ENCODE peak calls at places on chromosomes 2 and 18, in six cellular contexts. Q, F, Z, L, I and N are unnamed samples.

GRCh38 chr18:49861659-49862058 is 48.3 kb upstream of the ACAA2 start:
- ATAC-seq in Q (no peak), F (no peak), Z (no peak), L (no peak), I (no peak), N (no peak)

GRCh38 chr2:238632181-238633060 is 205.7 kb downstream of the ASB1 start:
- ATAC-seq in Q (no peak), F (no peak), Z (no peak), L (no peak), I (peak), N (no peak)

GRCh38 chr2:38265461-38265860 is 111.6 kb downstream of the ATL2 start:
- ATAC-seq in Q (no peak), F (no peak), Z (no peak), L (no peak), I (no peak), N (no peak)

GRCh38 chr2:182426082-182426914 is 538 bp downstream of the PDE1A start:
- ATAC-seq in Q (no peak), F (no peak), Z (no peak), L (peak), I (peak), N (peak)

GRCh38 chr2:164655750-164656149 is 34.5 kb upstream of the GRB14 start:
- ATAC-seq in Q (no peak), F (no peak), Z (peak), L (no peak), I (no peak), N (no peak)

GRCh38 chr2:119252186-119253113 is 28.8 kb downstream of the STEAP3 start:
- ATAC-seq in Q (no peak), F (no peak), Z (peak), L (no peak), I (no peak), N (no peak)

GRCh38 chr18:63286926-63287325 is 32.6 kb downstream of the BCL2 start:
- ATAC-seq in Q (no peak), F (peak), Z (no peak), L (no peak), I (no peak), N (no peak)

GRCh38 chr2:231970461-231970860 is 8.9 kb downstream of the DIS3L2 start:
- ATAC-seq in Q (no peak), F (no peak), Z (no peak), L (no peak), I (no peak), N (no peak)

GRCh38 chr2:160224060-160224459 is 24.0 kb upstream of the ITGB6 start:
- ATAC-seq in Q (peak), F (peak), Z (peak), L (no peak), I (peak), N (no peak)

GRCh38 chr2:235669269-235669831 is 175.5 kb downstream of the AGAP1 start:
- ATAC-seq in Q (peak), F (no peak), Z (peak), L (peak), I (peak), N (peak)

GRCh38 chr2:43058761-43059160 is 167.6 kb downstream of the ZFP36L2 start:
- ATAC-seq in Q (no peak), F (no peak), Z (no peak), L (no peak), I (no peak), N (no peak)

GRCh38 chr2:219060821-219061791 is at the start of gene IHH:
- ATAC-seq in Q (no peak), F (no peak), Z (peak), L (peak), I (peak), N (no peak)

GRCh38 chr2:39697480-39697879 is 31.8 kb downstream of the TMEM178A start:
- ATAC-seq in Q (no peak), F (no peak), Z (no peak), L (no peak), I (peak), N (peak)

GRCh38 chr2:150532883-150533282 is 45.4 kb upstream of the RND3 start:
- ATAC-seq in Q (no peak), F (no peak), Z (no peak), L (no peak), I (no peak), N (no peak)

GRCh38 chr2:37610638-37611289 is 60.7 kb downstream of the CDC42EP3 start:
- ATAC-seq in Q (no peak), F (peak), Z (no peak), L (no peak), I (peak), N (peak)

GRCh38 chr18:79553696-79554095 is 125.9 kb upstream of the CTDP1 start:
- ATAC-seq in Q (no peak), F (no peak), Z (no peak), L (no peak), I (no peak), N (no peak)

GRCh38 chr2:64979744-64980143 is 9.5 kb upstream of the SLC1A4 start:
- ATAC-seq in Q (no peak), F (peak), Z (no peak), L (no peak), I (no peak), N (no peak)

GRCh38 chr2:55399815-55400214 is 19.8 kb downstream of the CCDC88A start:
- ATAC-seq in Q (no peak), F (no peak), Z (no peak), L (no peak), I (no peak), N (no peak)

GRCh38 chr2:198945496-198945895 is 512.2 kb downstream of the SATB2 start:
- ATAC-seq in Q (no peak), F (no peak), Z (no peak), L (no peak), I (no peak), N (no peak)

GRCh38 chr2:43372386-43373081 is 146.1 kb upstream of the ZFP36L2 start:
- ATAC-seq in Q (no peak), F (no peak), Z (no peak), L (peak), I (no peak), N (no peak)

GRCh38 chr2:235008584-235009044 is 56.8 kb downstream of the SH3BP4 start:
- ATAC-seq in Q (no peak), F (no peak), Z (peak), L (no peak), I (no peak), N (no peak)

GRCh38 chr2:101311390-101312019 is 3.0 kb upstream of the RNF149 start:
- ATAC-seq in Q (no peak), F (no peak), Z (no peak), L (no peak), I (no peak), N (no peak)

GRCh38 chr2:239629936-239630617 is 229.3 kb upstream of the HDAC4 start:
- ATAC-seq in Q (no peak), F (no peak), Z (no peak), L (no peak), I (peak), N (no peak)

GRCh38 chr18:31402026-31402373 is 25.4 kb downstream of the DSG4 start:
- ATAC-seq in Q (peak), F (no peak), Z (no peak), L (no peak), I (no peak), N (no peak)

GRCh38 chr2:146108993-146109392 is 1589.1 kb upstream of the ZEB2 start:
- ATAC-seq in Q (no peak), F (no peak), Z (no peak), L (no peak), I (no peak), N (no peak)

GRCh38 chr2:40304340-40304739 is 147.6 kb downstream of the SLC8A1 start:
- ATAC-seq in Q (no peak), F (no peak), Z (no peak), L (peak), I (no peak), N (no peak)

GRCh38 chr2:97718051-97718882 is 4.9 kb downstream of the ZAP70 start:
- ATAC-seq in Q (no peak), F (peak), Z (no peak), L (no peak), I (no peak), N (no peak)

GRCh38 chr18:76564636-76565237 is 69.7 kb upstream of the ZNF516 start:
- ATAC-seq in Q (no peak), F (no peak), Z (peak), L (peak), I (no peak), N (no peak)

GRCh38 chr18:46341989-46342525 is 237.9 kb downstream of the HAUS1 start:
- ATAC-seq in Q (no peak), F (no peak), Z (no peak), L (no peak), I (no peak), N (no peak)

GRCh38 chr2:150125188-150125587 is 362.3 kb downstream of the RND3 start:
- ATAC-seq in Q (no peak), F (peak), Z (no peak), L (no peak), I (no peak), N (no peak)

DNA sequence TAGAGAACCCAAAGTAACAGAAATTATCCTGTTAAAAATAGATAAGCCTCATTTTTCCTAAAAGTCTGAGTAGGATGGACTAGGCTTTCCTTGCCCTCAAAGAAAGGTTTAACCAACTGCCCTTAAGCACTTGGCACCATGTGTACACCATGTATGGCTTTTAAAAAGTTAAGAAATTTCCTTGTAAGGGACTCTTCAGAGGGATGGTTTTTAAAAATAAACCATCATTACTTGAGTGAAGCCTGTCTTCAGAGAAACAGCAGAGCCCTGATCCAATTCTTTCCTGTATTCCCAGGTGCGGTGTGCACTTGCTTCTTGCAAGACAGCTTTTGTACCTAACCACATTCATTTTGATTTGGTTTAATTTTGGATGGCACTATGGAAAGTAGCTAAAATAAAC is 1.1 kb upstream of the NEMP2 start:
- ATAC-seq in Q (no peak), F (no peak), Z (no peak), L (no peak), I (no peak), N (no peak)
- TF ChIP-seq POLR2AphosphoS5 in Q (no peak), F (no peak), Z (no peak), L (no peak), I (no peak), N (no peak)

DNA sequence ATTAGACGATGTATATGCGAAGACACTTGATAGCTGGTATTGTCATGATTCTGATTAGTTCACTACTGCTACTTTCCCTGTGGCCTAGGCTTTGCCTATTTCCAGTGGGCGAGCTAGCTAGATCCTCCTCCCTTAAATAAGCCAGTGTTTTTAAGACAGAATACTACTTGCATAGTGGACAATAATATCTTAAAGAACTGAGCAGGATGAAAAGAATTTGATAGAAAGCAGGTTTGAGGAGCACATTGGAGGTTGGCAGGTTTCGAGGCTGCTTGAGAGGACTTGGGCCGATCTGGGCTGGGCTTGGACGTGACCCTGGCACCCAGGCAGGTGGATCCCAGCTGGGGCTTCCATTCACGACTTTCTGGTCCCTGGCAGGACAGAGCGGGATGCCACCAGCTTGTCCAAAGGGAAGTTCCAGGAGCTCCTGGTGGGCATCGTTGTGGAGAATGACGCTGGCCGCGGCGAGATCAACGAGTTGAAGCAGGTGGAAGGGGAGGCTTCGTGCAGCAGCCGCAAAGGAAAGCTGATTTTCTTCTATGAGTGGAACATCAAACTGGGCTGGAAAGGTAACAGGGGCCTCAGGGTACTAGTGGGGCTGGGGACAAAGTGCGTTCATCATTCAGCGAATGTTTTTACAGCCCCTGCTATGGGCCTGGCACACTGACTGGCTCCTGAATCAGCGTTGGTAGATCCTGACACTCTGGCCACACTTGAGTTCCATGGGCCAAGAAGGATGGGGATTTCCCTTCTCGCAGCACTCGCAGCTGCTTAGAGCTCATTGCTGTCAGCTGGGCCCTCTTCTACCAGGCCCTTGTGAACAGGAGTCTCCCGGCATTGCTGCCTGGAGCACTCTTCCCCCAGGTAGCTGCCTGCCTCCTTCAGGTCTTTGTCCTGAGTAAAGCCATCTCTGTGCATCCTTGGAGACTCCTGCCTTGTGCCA is 16.9 kb downstream of the C2orf74 start:
- ATAC-seq in Q (no peak), F (peak), Z (no peak), L (no peak), I (no peak), N (no peak)
- H3K4me3 ChIP-seq in Q (peak), F (peak), Z (peak), L (peak), I (no peak), N (peak)

DNA sequence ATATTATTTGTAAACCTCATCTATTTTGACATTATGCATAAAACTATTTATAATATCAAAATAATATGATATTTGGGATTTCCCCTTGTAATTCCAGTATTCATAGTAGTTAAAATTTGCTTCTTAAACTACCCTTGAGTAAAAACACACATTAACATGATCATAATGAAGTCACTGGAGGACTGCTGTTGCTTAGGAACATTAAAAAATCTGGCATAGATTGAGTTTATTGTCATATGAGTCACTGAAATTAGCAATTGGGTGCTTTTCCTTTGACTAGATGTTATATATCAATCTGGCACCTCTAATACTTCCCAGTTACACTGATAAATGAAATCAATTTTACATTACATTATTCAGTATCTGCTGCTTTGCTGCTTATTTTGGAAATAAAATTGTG is 57.0 kb upstream of the ZC3H15 start:
- ATAC-seq in Q (no peak), F (no peak), Z (no peak), L (no peak), I (no peak), N (no peak)
- TF ChIP-seq POLR2AphosphoS5 in Q (no peak), F (no peak), Z (no peak), L (no peak), I (no peak), N (no peak)

GRCh38 chr18:58988595-58988994 is 123.9 kb downstream of the ZNF532 start:
- ATAC-seq in Q (no peak), F (no peak), Z (no peak), L (no peak), I (no peak), N (no peak)

GRCh38 chr18:58992301-58993231 is 127.9 kb downstream of the ZNF532 start:
- ATAC-seq in Q (no peak), F (no peak), Z (no peak), L (no peak), I (no peak), N (no peak)

GRCh38 chr18:58991127-58991798 is 126.6 kb downstream of the ZNF532 start:
- ATAC-seq in Q (no peak), F (peak), Z (peak), L (no peak), I (no peak), N (no peak)

GRCh38 chr18:58989184-58989759 is 124.6 kb downstream of the ZNF532 start:
- ATAC-seq in Q (no peak), F (no peak), Z (no peak), L (no peak), I (no peak), N (no peak)

DNA sequence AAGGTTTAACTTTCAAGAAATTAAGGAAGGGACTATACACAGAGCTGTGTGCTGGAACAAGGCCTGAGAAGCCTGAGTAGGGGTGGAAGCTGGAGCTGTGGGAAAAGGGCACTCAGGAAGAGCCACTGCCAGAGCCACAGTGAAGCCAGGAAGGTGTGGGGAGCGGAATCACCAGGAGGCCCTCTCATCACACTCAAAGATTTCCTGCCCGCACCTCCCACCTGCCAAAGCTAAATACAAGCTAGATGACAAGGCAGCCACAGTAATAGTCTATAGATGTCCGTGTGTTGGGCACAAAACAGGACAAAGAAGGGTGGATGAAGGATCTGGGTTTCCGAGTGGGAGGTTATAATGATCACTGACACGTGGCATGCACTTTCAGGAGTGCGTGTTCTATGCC is 126.0 kb downstream of the ZNF532 start:
- ATAC-seq in Q (no peak), F (peak), Z (no peak), L (no peak), I (no peak), N (no peak)
- H3K4me3 ChIP-seq in Q (no peak), F (no peak), Z (no peak), L (no peak), I (no peak), N (no peak)

DNA sequence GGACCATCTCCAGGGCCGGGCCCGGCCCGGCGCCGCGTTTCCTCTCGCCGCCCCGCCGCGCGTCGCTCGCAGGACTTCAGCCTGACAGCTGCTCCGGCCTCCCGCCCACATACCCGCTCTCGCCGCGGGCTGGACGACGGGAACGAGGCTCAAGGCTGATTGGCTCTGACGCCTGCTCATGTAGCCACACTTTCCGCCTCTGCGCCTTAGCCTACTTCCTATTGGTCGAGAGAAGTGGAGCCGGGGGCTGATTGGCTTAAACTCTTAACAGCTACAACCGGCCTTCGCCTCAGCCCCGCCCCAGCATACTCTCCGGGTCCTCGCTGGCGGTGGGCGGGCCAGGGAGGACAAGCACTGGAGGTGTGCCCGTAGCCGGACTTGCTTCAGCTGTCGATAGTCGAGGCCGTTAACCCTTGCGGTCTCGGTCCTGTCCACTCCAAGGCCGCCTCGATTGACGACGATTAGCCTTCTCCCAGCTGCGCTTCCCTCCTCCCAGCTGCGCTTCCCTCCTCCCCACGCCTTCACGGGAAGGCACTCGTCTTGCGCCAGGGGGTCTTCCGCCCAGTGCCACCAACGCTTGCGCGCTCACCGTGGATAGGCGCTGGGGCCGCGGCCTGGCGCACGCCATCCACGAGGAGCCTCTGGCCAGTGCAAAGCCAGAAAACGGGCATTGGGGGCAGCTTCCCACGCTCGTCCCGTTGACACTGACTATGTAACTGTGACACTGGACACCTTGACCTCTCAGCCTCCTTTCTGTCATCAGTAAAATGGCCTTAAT is at the start of gene PRADC1:
- ATAC-seq in Q (peak), F (peak), Z (peak), L (peak), I (peak), N (peak)
- TF ChIP-seq POLR2AphosphoS5 in Q (peak), F (peak), Z (peak), L (peak), I (peak), N (peak)

GRCh38 chr18:13425357-13426095 is 207.0 kb downstream of the LDLRAD4 start:
- ATAC-seq in Q (no peak), F (no peak), Z (peak), L (peak), I (no peak), N (no peak)
- H3K4me3 ChIP-seq in Q (no peak), F (no peak), Z (no peak), L (no peak), I (no peak), N (no peak)

GRCh38 chr2:159137511-159138101 is 148.9 kb downstream of the WDSUB1 start:
- ATAC-seq in Q (no peak), F (no peak), Z (no peak), L (no peak), I (no peak), N (no peak)
- TF ChIP-seq POLR2AphosphoS5 in Q (no peak), F (no peak), Z (no peak), L (no peak), I (no peak), N (no peak)

GRCh38 chr2:19357383-19358241 is 811 bp downstream of the OSR1 start:
- ATAC-seq in Q (peak), F (no peak), Z (peak), L (peak), I (peak), N (no peak)
- H3K4me3 ChIP-seq in Q (peak), F (no peak), Z (peak), L (peak), I (peak), N (peak)

DNA sequence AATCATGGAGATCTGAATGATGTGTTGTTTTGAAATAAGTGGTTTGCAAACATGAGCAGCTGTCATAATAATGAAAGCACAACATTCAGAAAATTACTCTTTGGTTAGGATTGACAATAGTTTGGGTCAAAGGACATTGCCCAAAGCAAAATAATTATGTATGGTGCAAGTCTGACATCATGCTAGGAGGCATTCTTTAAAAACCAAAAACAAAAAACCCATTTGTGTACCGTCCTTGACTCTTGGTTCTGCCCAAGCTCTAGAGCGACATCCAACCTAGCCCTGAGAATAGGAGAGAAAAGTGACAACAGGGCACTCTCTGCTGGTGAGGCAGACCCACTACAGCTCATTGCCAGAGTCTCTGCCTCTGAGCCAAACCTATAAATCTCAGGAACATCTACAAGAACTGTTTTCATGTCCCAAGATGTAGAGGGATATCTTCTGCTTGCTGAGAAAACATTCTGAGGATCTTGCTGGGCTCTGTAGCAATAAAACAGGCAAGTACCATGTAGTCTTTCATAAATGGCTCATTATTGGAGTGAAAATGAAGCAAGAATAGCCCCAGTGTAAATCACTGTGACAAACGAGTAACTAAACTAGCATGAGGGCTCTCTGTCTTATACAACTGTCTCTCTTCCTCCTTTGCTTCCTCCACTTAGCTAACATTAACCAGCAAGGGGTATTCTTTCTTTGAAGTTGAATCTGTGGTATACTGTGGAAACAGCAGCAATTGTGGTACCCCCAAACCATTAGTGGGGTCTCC is 266.8 kb upstream of the CXCR4 start:
- ATAC-seq in Q (peak), F (peak), Z (peak), L (peak), I (peak), N (no peak)
- TF ChIP-seq POLR2AphosphoS5 in Q (no peak), F (no peak), Z (no peak), L (no peak), I (no peak), N (no peak)